ENCODE peak calls at places on chromosomes 1 and 21, in five cellular contexts. One of them, this sample, is unnamed. For H3K4me1, the result is how much of the 10 kb centered on the place peaks cover.

GRCh38 chr1:201020040-201020591 is 3.4 kb downstream of the KIF21B start:
- DNase-seq in body of pancreas: no peak
- DNase-seq in left ventricle myocardium inferior: no peak
- DNase-seq in thoracic aorta: no peak
- DNase-seq in IMR-90: no peak
- DNase-seq in this sample: peak

GRCh38 chr21:46059195-46059594 is 38.7 kb upstream of the COL6A2 start:
- DNase-seq in body of pancreas: no peak
- DNase-seq in IMR-90: no peak
- DNase-seq in left ventricle myocardium inferior: no peak
- DNase-seq in thoracic aorta: no peak
- DNase-seq in this sample: no peak

GRCh38 chr21:34037009-34037408 is 36.4 kb upstream of the MRPS6 start:
- DNase-seq in left ventricle myocardium inferior: no peak
- DNase-seq in IMR-90: no peak
- DNase-seq in body of pancreas: no peak
- DNase-seq in thoracic aorta: no peak
- DNase-seq in this sample: no peak

GRCh38 chr1:87329756-87330200 is 1.1 kb downstream of the LMO4 start:
- DNase-seq in IMR-90: peak
- DNase-seq in left ventricle myocardium inferior: no peak
- DNase-seq in body of pancreas: no peak
- DNase-seq in thoracic aorta: no peak
- DNase-seq in this sample: no peak

GRCh38 chr1:155125511-155125945 is 2.1 kb upstream of the EFNA1 start:
- DNase-seq in IMR-90: no peak
- DNase-seq in thoracic aorta: no peak
- DNase-seq in left ventricle myocardium inferior: no peak
- DNase-seq in body of pancreas: no peak
- DNase-seq in this sample: no peak

GRCh38 chr1:199688133-199688676 is 339.3 kb upstream of the NR5A2 start:
- DNase-seq in left ventricle myocardium inferior: no peak
- DNase-seq in thoracic aorta: no peak
- DNase-seq in IMR-90: no peak
- DNase-seq in body of pancreas: no peak
- DNase-seq in this sample: no peak

GRCh38 chr1:172286629-172287076 is 133.8 kb upstream of the C1orf105 start:
- DNase-seq in body of pancreas: peak
- DNase-seq in IMR-90: peak
- DNase-seq in thoracic aorta: no peak
- DNase-seq in left ventricle myocardium inferior: no peak
- DNase-seq in this sample: no peak

GRCh38 chr1:41387667-41388091 is 26.4 kb downstream of the FOXO6 start:
- DNase-seq in body of pancreas: peak
- DNase-seq in left ventricle myocardium inferior: peak
- DNase-seq in IMR-90: peak
- DNase-seq in thoracic aorta: no peak
- DNase-seq in this sample: no peak

GRCh38 chr1:94350350-94350924 is 67.8 kb upstream of the ABCD3 start:
- DNase-seq in IMR-90: no peak
- DNase-seq in thoracic aorta: no peak
- DNase-seq in body of pancreas: no peak
- DNase-seq in left ventricle myocardium inferior: no peak
- DNase-seq in this sample: no peak

GRCh38 chr1:36650200-36651065 is 167.7 kb upstream of the CSF3R start:
- DNase-seq in body of pancreas: peak
- DNase-seq in IMR-90: peak
- DNase-seq in thoracic aorta: no peak
- DNase-seq in left ventricle myocardium inferior: peak
- DNase-seq in this sample: peak

GRCh38 chr1:221723018-221723917 is 18.6 kb downstream of the DUSP10 start:
- DNase-seq in body of pancreas: no peak
- DNase-seq in thoracic aorta: no peak
- DNase-seq in left ventricle myocardium inferior: no peak
- DNase-seq in IMR-90: peak
- DNase-seq in this sample: no peak

GRCh38 chr1:64675718-64676345 is 69.0 kb upstream of the RAVER2 start:
- DNase-seq in IMR-90: peak
- DNase-seq in body of pancreas: peak
- DNase-seq in thoracic aorta: no peak
- DNase-seq in left ventricle myocardium inferior: no peak
- DNase-seq in this sample: no peak

GRCh38 chr21:42983102-42983501 is 8.7 kb downstream of the PKNOX1 start:
- DNase-seq in body of pancreas: no peak
- DNase-seq in left ventricle myocardium inferior: no peak
- DNase-seq in thoracic aorta: no peak
- DNase-seq in IMR-90: peak
- DNase-seq in this sample: no peak

GRCh38 chr1:86616871-86617270 is 70.0 kb downstream of the CLCA4 start:
- DNase-seq in thoracic aorta: no peak
- DNase-seq in body of pancreas: no peak
- DNase-seq in IMR-90: no peak
- DNase-seq in left ventricle myocardium inferior: no peak
- DNase-seq in this sample: peak

GRCh38 chr1:150144606-150145005 is 5.1 kb upstream of the PLEKHO1 start:
- DNase-seq in left ventricle myocardium inferior: no peak
- DNase-seq in IMR-90: no peak
- DNase-seq in body of pancreas: no peak
- DNase-seq in thoracic aorta: no peak
- DNase-seq in this sample: no peak

GRCh38 chr1:12658531-12659453 is 14.9 kb downstream of the AADACL4 start:
- DNase-seq in body of pancreas: peak
- DNase-seq in thoracic aorta: peak
- DNase-seq in IMR-90: peak
- DNase-seq in left ventricle myocardium inferior: peak
- DNase-seq in this sample: peak

GRCh38 chr1:84998642-84999280 is 1.8 kb upstream of the MCOLN2 start:
- DNase-seq in IMR-90: peak
- DNase-seq in body of pancreas: peak
- DNase-seq in thoracic aorta: no peak
- DNase-seq in left ventricle myocardium inferior: no peak
- DNase-seq in this sample: peak

GRCh38 chr1:29569971-29570634 is 333.8 kb downstream of the PTPRU start:
- DNase-seq in left ventricle myocardium inferior: no peak
- DNase-seq in thoracic aorta: no peak
- DNase-seq in IMR-90: peak
- DNase-seq in body of pancreas: no peak
- DNase-seq in this sample: no peak

GRCh38 chr1:201511925-201512539 is 5.1 kb upstream of the CSRP1 start:
- DNase-seq in IMR-90: no peak
- DNase-seq in thoracic aorta: no peak
- DNase-seq in left ventricle myocardium inferior: peak
- DNase-seq in body of pancreas: peak
- DNase-seq in this sample: no peak

GRCh38 chr1:94926365-94926914 is 470 bp downstream of the CNN3 start:
- DNase-seq in thoracic aorta: no peak
- DNase-seq in IMR-90: peak
- DNase-seq in left ventricle myocardium inferior: peak
- DNase-seq in body of pancreas: peak
- DNase-seq in this sample: peak

GRCh38 chr21:46412521-46413364 is 45.9 kb upstream of the DIP2A start:
- DNase-seq in thoracic aorta: no peak
- DNase-seq in IMR-90: no peak
- DNase-seq in left ventricle myocardium inferior: no peak
- DNase-seq in body of pancreas: no peak
- DNase-seq in this sample: no peak

GRCh38 chr1:233112184-233113008 is 162.0 kb downstream of the NTPCR start:
- DNase-seq in IMR-90: peak
- DNase-seq in left ventricle myocardium inferior: no peak
- DNase-seq in body of pancreas: no peak
- DNase-seq in thoracic aorta: no peak
- DNase-seq in this sample: no peak

GRCh38 chr1:164562947-164563346 is 4.0 kb downstream of the PBX1 start:
- DNase-seq in left ventricle myocardium inferior: no peak
- DNase-seq in thoracic aorta: no peak
- DNase-seq in IMR-90: no peak
- DNase-seq in body of pancreas: no peak
- DNase-seq in this sample: no peak

GRCh38 chr1:54342764-54343687 is 63.2 kb downstream of the SSBP3 start:
- DNase-seq in thoracic aorta: no peak
- DNase-seq in body of pancreas: no peak
- DNase-seq in IMR-90: no peak
- DNase-seq in left ventricle myocardium inferior: no peak
- DNase-seq in this sample: no peak

GRCh38 chr1:228313536-228314277 is 92.9 kb downstream of the TRIM11 start:
- DNase-seq in body of pancreas: no peak
- DNase-seq in thoracic aorta: no peak
- DNase-seq in left ventricle myocardium inferior: no peak
- DNase-seq in IMR-90: no peak
- DNase-seq in this sample: no peak

GRCh38 chr1:195096051-195096521 is 1512.2 kb downstream of the KCNT2 start:
- DNase-seq in IMR-90: no peak
- DNase-seq in body of pancreas: no peak
- DNase-seq in left ventricle myocardium inferior: no peak
- DNase-seq in thoracic aorta: no peak
- DNase-seq in this sample: no peak

GRCh38 chr1:230337266-230337665 is 88.9 kb downstream of the PGBD5 start:
- DNase-seq in thoracic aorta: no peak
- DNase-seq in left ventricle myocardium inferior: no peak
- DNase-seq in body of pancreas: no peak
- DNase-seq in IMR-90: no peak
- DNase-seq in this sample: no peak

GRCh38 chr1:30975217-30975616 is 66.7 kb upstream of the SDC3 start:
- DNase-seq in body of pancreas: no peak
- DNase-seq in IMR-90: no peak
- DNase-seq in left ventricle myocardium inferior: no peak
- DNase-seq in thoracic aorta: no peak
- DNase-seq in this sample: no peak

GRCh38 chr1:229197225-229197677 is 73.7 kb upstream of the RAB4A start:
- DNase-seq in IMR-90: no peak
- DNase-seq in body of pancreas: no peak
- DNase-seq in thoracic aorta: no peak
- DNase-seq in left ventricle myocardium inferior: no peak
- DNase-seq in this sample: no peak

GRCh38 chr1:74703386-74704182 is 29.3 kb downstream of the CRYZ start:
- DNase-seq in body of pancreas: no peak
- DNase-seq in left ventricle myocardium inferior: no peak
- DNase-seq in thoracic aorta: no peak
- DNase-seq in IMR-90: no peak
- DNase-seq in this sample: no peak

GRCh38 chr21:25688284-25689035 is 46.2 kb downstream of the ATP5PF start:
- DNase-seq in thoracic aorta: no peak
- DNase-seq in left ventricle myocardium inferior: no peak
- DNase-seq in body of pancreas: no peak
- DNase-seq in IMR-90: no peak
- DNase-seq in this sample: no peak
- H3K4me1 ChIP-seq in thoracic aorta: under half
- H3K4me1 ChIP-seq in left ventricle myocardium inferior: half or more
- H3K4me1 ChIP-seq in body of pancreas: under half
- H3K4me1 ChIP-seq in IMR-90: under half
- H3K4me1 ChIP-seq in this sample: under half

DNA sequence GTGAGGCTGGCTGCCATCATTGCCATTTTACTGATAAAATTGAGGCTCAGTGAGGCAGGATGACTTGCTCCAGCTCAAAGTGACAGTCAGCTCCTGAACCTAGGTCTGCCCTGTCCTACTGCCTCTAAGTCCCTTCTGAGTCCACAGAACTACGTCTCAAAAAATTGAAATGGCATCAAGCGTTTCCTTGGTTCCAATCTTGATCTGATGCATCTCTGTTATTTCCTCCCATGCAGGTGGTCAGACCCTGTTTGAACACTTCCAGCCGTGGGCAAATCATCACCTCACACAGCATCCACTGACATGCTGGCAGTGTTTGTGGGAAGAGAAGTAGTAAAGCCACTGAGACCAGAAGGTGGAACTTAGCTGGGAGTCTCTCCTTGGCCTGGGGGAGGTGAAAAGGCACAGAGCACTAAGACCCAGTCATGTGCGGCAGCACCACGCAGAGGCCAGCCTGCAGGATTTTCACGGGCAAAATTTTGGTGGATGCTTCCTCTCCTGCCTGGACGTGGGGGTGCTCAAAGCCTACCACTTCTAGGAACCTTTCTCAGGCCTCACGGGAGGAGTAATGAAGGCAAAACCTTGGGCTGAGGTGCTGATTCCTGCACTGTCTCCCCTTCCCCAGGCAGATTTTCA is 7.8 kb upstream of the CPLANE2 start:
- DNase-seq in body of pancreas: no peak
- DNase-seq in left ventricle myocardium inferior: no peak
- DNase-seq in IMR-90: no peak
- DNase-seq in thoracic aorta: no peak
- DNase-seq in this sample: peak
- TF ChIP-seq CTCF in body of pancreas: no peak
- TF ChIP-seq CTCF in left ventricle myocardium inferior: peak
- TF ChIP-seq CTCF in IMR-90: no peak
- TF ChIP-seq CTCF in thoracic aorta: no peak
- TF ChIP-seq CTCF in this sample: no peak

DNA sequence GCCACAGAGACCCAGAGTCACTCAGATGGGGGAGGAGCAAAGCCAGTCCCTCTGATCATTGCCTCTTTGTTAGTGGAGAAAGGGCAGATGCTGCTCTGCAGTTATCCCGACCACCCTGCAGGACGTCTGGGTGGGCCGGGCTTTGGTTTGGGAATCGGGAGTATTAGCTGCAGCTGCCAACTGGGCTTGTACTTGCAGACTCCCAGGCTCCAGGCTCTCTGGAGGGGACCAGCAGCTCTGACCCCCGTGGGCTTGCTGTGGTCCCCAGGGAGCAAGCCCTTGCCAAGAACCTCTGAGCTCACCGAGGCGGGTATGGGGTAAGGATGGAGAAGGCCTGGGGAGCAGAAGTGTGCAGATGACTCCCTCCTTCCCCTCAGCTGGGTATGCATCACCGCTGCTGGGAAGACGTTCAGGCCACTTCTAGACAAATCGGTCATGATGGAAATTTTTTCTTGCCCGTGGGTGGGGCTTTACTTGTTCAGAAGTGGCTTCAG is 21.6 kb downstream of the MAPKAPK2 start:
- DNase-seq in IMR-90: peak
- DNase-seq in body of pancreas: peak
- DNase-seq in thoracic aorta: peak
- DNase-seq in left ventricle myocardium inferior: no peak
- DNase-seq in this sample: no peak
- H3K4me1 ChIP-seq in IMR-90: under half
- H3K4me1 ChIP-seq in body of pancreas: half or more
- H3K4me1 ChIP-seq in thoracic aorta: under half
- H3K4me1 ChIP-seq in left ventricle myocardium inferior: half or more
- H3K4me1 ChIP-seq in this sample: under half

GRCh38 chr1:25545767-25546166 is 2.4 kb downstream of the LDLRAP1 start:
- DNase-seq in thoracic aorta: no peak
- DNase-seq in IMR-90: no peak
- DNase-seq in left ventricle myocardium inferior: no peak
- DNase-seq in body of pancreas: no peak
- DNase-seq in this sample: no peak
- TF ChIP-seq CTCF in thoracic aorta: no peak
- TF ChIP-seq CTCF in IMR-90: no peak
- TF ChIP-seq CTCF in left ventricle myocardium inferior: no peak
- TF ChIP-seq CTCF in body of pancreas: no peak
- TF ChIP-seq CTCF in this sample: no peak